ENCODE peak calls at places on chromosomes 2 and 18, in four cellular contexts. S is GM12878, F is SK-N-SH, M is WTC11. X is an unnamed sample.

GRCh38 chr2:68251187-68251854 is 1.0 kb downstream of the PPP3R1 start:
- DNase-seq in S (peak; percentile 64), F (peak; percentile 65), M (peak; percentile 63), X (peak; percentile 61)

GRCh38 chr2:240452471-240453256 is 17.2 kb downstream of the GPC1 start:
- DNase-seq in S (no peak), F (peak; percentile 98), M (peak; percentile 70), X (peak; percentile 72)

GRCh38 chr2:203463176-203463797 is 71.8 kb downstream of the RAPH1 start:
- DNase-seq in S (no peak), F (peak; percentile 54), M (no peak), X (no peak)

GRCh38 chr2:80670763-80671162 is 366.2 kb upstream of the LRRTM1 start:
- DNase-seq in S (no peak), F (no peak), M (no peak), X (no peak)

GRCh38 chr2:179561702-179562101 is 297.1 kb upstream of the SESTD1 start:
- DNase-seq in S (no peak), F (no peak), M (no peak), X (no peak)

GRCh38 chr18:2857491-2858063 is 10.8 kb downstream of the EMILIN2 start:
- DNase-seq in S (no peak), F (no peak), M (no peak), X (no peak)

GRCh38 chr2:25294573-25295462 is 46.9 kb downstream of the DNMT3A start:
- DNase-seq in S (no peak), F (peak; percentile 95), M (no peak), X (no peak)

GRCh38 chr2:33395660-33396249 is 80.7 kb upstream of the RASGRP3 start:
- DNase-seq in S (no peak), F (peak; percentile 50), M (peak; percentile 68), X (peak; percentile 56)

GRCh38 chr18:5630057-5630765 is 86.4 kb upstream of the EPB41L3 start:
- DNase-seq in S (no peak), F (peak; percentile 82), M (peak; percentile 88), X (peak; percentile 26)

GRCh38 chr2:61114147-61114546 is 47.8 kb upstream of the C2orf74 start:
- DNase-seq in S (no peak), F (no peak), M (no peak), X (no peak)

GRCh38 chr2:24007693-24008092 is 2.2 kb upstream of the MFSD2B start:
- DNase-seq in S (no peak), F (no peak), M (no peak), X (no peak)

GRCh38 chr2:240957656-240958365 is 40.6 kb upstream of the SNED1 start:
- DNase-seq in S (no peak), F (peak; percentile 79), M (no peak), X (no peak)

GRCh38 chr2:110948027-110948687 is 172.6 kb upstream of the BCL2L11 start:
- DNase-seq in S (no peak), F (peak; percentile 55), M (no peak), X (no peak)

GRCh38 chr2:68726608-68727367 is 7.8 kb upstream of the ARHGAP25 start:
- DNase-seq in S (peak; percentile 68), F (no peak), M (no peak), X (no peak)

DNA sequence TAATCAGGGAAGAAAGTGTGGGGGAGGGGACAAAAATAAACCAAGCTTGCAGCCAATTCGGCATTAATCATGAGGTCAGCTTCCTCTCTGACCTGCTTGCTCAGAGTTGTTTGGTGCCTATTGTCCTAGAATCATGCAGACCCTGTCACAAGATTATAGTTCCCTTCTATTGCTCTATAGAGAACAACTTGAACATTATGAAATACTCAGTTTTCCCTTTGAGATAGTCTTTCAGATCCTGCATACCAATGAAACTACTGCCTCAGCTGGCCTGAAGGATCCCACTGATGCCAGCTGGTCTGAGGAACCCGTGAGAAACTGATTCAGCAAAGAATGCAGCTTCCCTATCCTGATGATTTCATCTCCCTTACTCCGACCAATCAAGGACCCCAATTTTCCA is 955 bp upstream of the BBS5 start:
- DNase-seq in S (no peak), F (no peak), M (no peak), X (no peak)
- TF ChIP-seq USF1 in S (no peak), F (no peak), M (no peak), X (no peak)

GRCh38 chr2:218394298-218395089 is 5.2 kb upstream of the CTDSP1 start:
- DNase-seq in S (no peak), F (peak; percentile 16), M (no peak), X (no peak)
- TF ChIP-seq USF1 in S (no peak), F (no peak), M (no peak), X (no peak)

GRCh38 chr2:38523728-38524437 is 78.8 kb downstream of the HNRNPLL start:
- DNase-seq in S (no peak), F (peak; percentile 52), M (peak; percentile 55), X (peak; percentile 77)
- TF ChIP-seq USF1 in S (no peak), F (no peak), M (peak; percentile 30), X (peak; percentile 69)

DNA sequence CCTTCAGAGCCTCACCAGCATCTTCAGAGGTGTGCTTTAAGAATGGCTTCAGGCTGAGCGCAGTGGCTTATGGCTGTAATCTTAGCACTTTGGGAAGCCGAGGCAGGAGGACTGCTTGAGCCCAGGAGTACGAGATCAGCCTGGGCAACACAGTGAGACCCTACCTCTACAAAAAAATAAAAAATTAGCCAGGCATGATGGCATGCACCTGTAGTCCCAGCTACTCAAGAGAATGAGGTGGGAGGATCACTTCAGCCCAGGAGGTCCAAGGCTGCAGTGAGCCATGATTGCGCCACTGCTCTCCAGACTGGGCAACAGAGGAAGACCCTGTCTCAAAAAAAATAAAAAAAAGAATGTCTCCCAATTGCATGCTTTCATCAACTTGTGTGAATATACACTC is 133.3 kb upstream of the ARL5A start:
- DNase-seq in S (no peak), F (no peak), M (no peak), X (no peak)
- TF ChIP-seq USF1 in S (no peak), F (no peak), M (no peak), X (no peak)

GRCh38 chr2:211611061-211611518 is 927.5 kb downstream of the ERBB4 start:
- DNase-seq in S (no peak), F (no peak), M (no peak), X (no peak)
- TF ChIP-seq USF1 in S (no peak), F (no peak), M (no peak), X (no peak)

GRCh38 chr2:157625311-157625710 is 3.4 kb downstream of the ACVR1C start:
- DNase-seq in S (no peak), F (no peak), M (no peak), X (no peak)
- TF ChIP-seq USF1 in S (no peak), F (no peak), M (no peak), X (no peak)

X was measured in K562.